ENCODE peak calls at places on chromosomes 12 and 14, in eight cellular contexts. One of them, this sample, is unnamed. For H3K4me1 and H3K9me3, the result is how much of the 10 kb centered on the place peaks cover.

GRCh38 chr12:92608418-92609091 is 94.2 kb upstream of the PLEKHG7 start:
- DNase-seq in tibial nerve: peak
- DNase-seq in spleen: no peak
- DNase-seq in transverse colon: no peak
- DNase-seq in IMR-90: peak
- DNase-seq in body of pancreas: peak
- DNase-seq in ovary: no peak
- DNase-seq in stomach: no peak
- DNase-seq in this sample: no peak

GRCh38 chr12:70402597-70402996 is 36.5 kb downstream of the KCNMB4 start:
- DNase-seq in tibial nerve: no peak
- DNase-seq in spleen: no peak
- DNase-seq in transverse colon: no peak
- DNase-seq in IMR-90: no peak
- DNase-seq in body of pancreas: no peak
- DNase-seq in ovary: no peak
- DNase-seq in stomach: no peak
- DNase-seq in this sample: no peak

GRCh38 chr12:56124133-56124532 is 3.9 kb upstream of the ESYT1 start:
- DNase-seq in tibial nerve: no peak
- DNase-seq in spleen: no peak
- DNase-seq in transverse colon: no peak
- DNase-seq in IMR-90: no peak
- DNase-seq in body of pancreas: no peak
- DNase-seq in ovary: no peak
- DNase-seq in stomach: no peak
- DNase-seq in this sample: no peak

GRCh38 chr12:132156145-132156709 is 12.0 kb downstream of the NOC4L start:
- DNase-seq in tibial nerve: no peak
- DNase-seq in spleen: no peak
- DNase-seq in transverse colon: no peak
- DNase-seq in IMR-90: no peak
- DNase-seq in body of pancreas: no peak
- DNase-seq in ovary: no peak
- DNase-seq in stomach: no peak
- DNase-seq in this sample: no peak

GRCh38 chr12:16972923-16973770 is 367.2 kb upstream of the LMO3 start:
- DNase-seq in tibial nerve: no peak
- DNase-seq in spleen: no peak
- DNase-seq in transverse colon: no peak
- DNase-seq in IMR-90: no peak
- DNase-seq in body of pancreas: no peak
- DNase-seq in ovary: no peak
- DNase-seq in stomach: no peak
- DNase-seq in this sample: no peak

GRCh38 chr12:627863-628805 is 35.1 kb downstream of the NINJ2 start:
- DNase-seq in tibial nerve: no peak
- DNase-seq in spleen: no peak
- DNase-seq in transverse colon: no peak
- DNase-seq in IMR-90: no peak
- DNase-seq in body of pancreas: no peak
- DNase-seq in ovary: no peak
- DNase-seq in stomach: no peak
- DNase-seq in this sample: no peak

GRCh38 chr12:52358575-52359350 is 8.5 kb downstream of the KRT85 start:
- DNase-seq in tibial nerve: no peak
- DNase-seq in spleen: peak
- DNase-seq in transverse colon: no peak
- DNase-seq in IMR-90: no peak
- DNase-seq in body of pancreas: no peak
- DNase-seq in ovary: no peak
- DNase-seq in stomach: no peak
- DNase-seq in this sample: no peak

GRCh38 chr14:88005050-88005481 is at the start of gene GPR65:
- DNase-seq in tibial nerve: no peak
- DNase-seq in spleen: no peak
- DNase-seq in transverse colon: no peak
- DNase-seq in IMR-90: no peak
- DNase-seq in body of pancreas: peak
- DNase-seq in ovary: no peak
- DNase-seq in stomach: no peak
- DNase-seq in this sample: no peak

GRCh38 chr12:119180380-119181040 is 1.8 kb downstream of the HSPB8 start:
- DNase-seq in tibial nerve: peak
- DNase-seq in spleen: peak
- DNase-seq in transverse colon: peak
- DNase-seq in IMR-90: peak
- DNase-seq in body of pancreas: peak
- DNase-seq in ovary: peak
- DNase-seq in stomach: peak
- DNase-seq in this sample: peak

GRCh38 chr12:84874125-84874824 is 38.3 kb downstream of the SLC6A15 start:
- DNase-seq in tibial nerve: peak
- DNase-seq in spleen: no peak
- DNase-seq in transverse colon: no peak
- DNase-seq in IMR-90: peak
- DNase-seq in body of pancreas: no peak
- DNase-seq in ovary: no peak
- DNase-seq in stomach: no peak
- DNase-seq in this sample: no peak

GRCh38 chr14:73753043-73753886 is 39.1 kb upstream of the PNMA1 start:
- DNase-seq in tibial nerve: no peak
- DNase-seq in spleen: peak
- DNase-seq in transverse colon: peak
- DNase-seq in IMR-90: no peak
- DNase-seq in body of pancreas: peak
- DNase-seq in ovary: no peak
- DNase-seq in stomach: peak
- DNase-seq in this sample: no peak

GRCh38 chr14:73728106-73729014 is 14.2 kb upstream of the PNMA1 start:
- DNase-seq in tibial nerve: peak
- DNase-seq in spleen: peak
- DNase-seq in transverse colon: peak
- DNase-seq in IMR-90: peak
- DNase-seq in body of pancreas: peak
- DNase-seq in ovary: peak
- DNase-seq in stomach: peak
- DNase-seq in this sample: peak

GRCh38 chr14:51644215-51644969 is 7.3 kb upstream of the FRMD6 start:
- DNase-seq in tibial nerve: no peak
- DNase-seq in spleen: no peak
- DNase-seq in transverse colon: no peak
- DNase-seq in IMR-90: peak
- DNase-seq in body of pancreas: no peak
- DNase-seq in ovary: no peak
- DNase-seq in stomach: no peak
- DNase-seq in this sample: no peak

GRCh38 chr12:87812030-87812429 is 217.2 kb downstream of the C12orf50 start:
- DNase-seq in tibial nerve: no peak
- DNase-seq in spleen: no peak
- DNase-seq in transverse colon: no peak
- DNase-seq in IMR-90: peak
- DNase-seq in body of pancreas: no peak
- DNase-seq in ovary: no peak
- DNase-seq in stomach: no peak
- DNase-seq in this sample: no peak

GRCh38 chr14:59274991-59275391 is 86.5 kb downstream of the DAAM1 start:
- DNase-seq in tibial nerve: no peak
- DNase-seq in spleen: peak
- DNase-seq in transverse colon: no peak
- DNase-seq in IMR-90: no peak
- DNase-seq in body of pancreas: no peak
- DNase-seq in ovary: no peak
- DNase-seq in stomach: no peak
- DNase-seq in this sample: no peak

GRCh38 chr14:76090611-76091010 is 61.1 kb upstream of the GPATCH2L start:
- DNase-seq in tibial nerve: no peak
- DNase-seq in spleen: no peak
- DNase-seq in transverse colon: no peak
- DNase-seq in IMR-90: no peak
- DNase-seq in body of pancreas: no peak
- DNase-seq in ovary: no peak
- DNase-seq in stomach: no peak
- DNase-seq in this sample: peak

GRCh38 chr12:95700316-95700785 is 90.2 kb downstream of the NTN4 start:
- DNase-seq in tibial nerve: no peak
- DNase-seq in spleen: no peak
- DNase-seq in transverse colon: no peak
- DNase-seq in IMR-90: peak
- DNase-seq in body of pancreas: no peak
- DNase-seq in ovary: no peak
- DNase-seq in stomach: no peak
- DNase-seq in this sample: no peak

GRCh38 chr12:93091851-93092558 is 162.9 kb upstream of the EEA1 start:
- DNase-seq in tibial nerve: no peak
- DNase-seq in spleen: no peak
- DNase-seq in transverse colon: no peak
- DNase-seq in IMR-90: no peak
- DNase-seq in body of pancreas: no peak
- DNase-seq in ovary: no peak
- DNase-seq in stomach: no peak
- DNase-seq in this sample: no peak

GRCh38 chr14:103630364-103631108 is 1.5 kb downstream of the KLC1 start:
- DNase-seq in tibial nerve: no peak
- DNase-seq in spleen: no peak
- DNase-seq in transverse colon: no peak
- DNase-seq in IMR-90: peak
- DNase-seq in body of pancreas: no peak
- DNase-seq in ovary: no peak
- DNase-seq in stomach: no peak
- DNase-seq in this sample: peak

GRCh38 chr12:122265433-122265832 is 861 bp downstream of the VPS33A start:
- DNase-seq in tibial nerve: no peak
- DNase-seq in spleen: no peak
- DNase-seq in transverse colon: no peak
- DNase-seq in IMR-90: no peak
- DNase-seq in body of pancreas: no peak
- DNase-seq in ovary: no peak
- DNase-seq in stomach: no peak
- DNase-seq in this sample: no peak

GRCh38 chr12:122265931-122266771 is at the start of gene VPS33A:
- DNase-seq in tibial nerve: peak
- DNase-seq in spleen: peak
- DNase-seq in transverse colon: peak
- DNase-seq in IMR-90: peak
- DNase-seq in body of pancreas: peak
- DNase-seq in ovary: peak
- DNase-seq in stomach: peak
- DNase-seq in this sample: peak
- TF ChIP-seq POLR2A in tibial nerve: no peak
- TF ChIP-seq POLR2A in spleen: no peak
- TF ChIP-seq POLR2A in transverse colon: peak
- TF ChIP-seq POLR2A in IMR-90: peak
- TF ChIP-seq POLR2A in body of pancreas: peak
- TF ChIP-seq POLR2A in ovary: peak
- TF ChIP-seq POLR2A in stomach: no peak
- TF ChIP-seq POLR2A in this sample: no peak

DNA sequence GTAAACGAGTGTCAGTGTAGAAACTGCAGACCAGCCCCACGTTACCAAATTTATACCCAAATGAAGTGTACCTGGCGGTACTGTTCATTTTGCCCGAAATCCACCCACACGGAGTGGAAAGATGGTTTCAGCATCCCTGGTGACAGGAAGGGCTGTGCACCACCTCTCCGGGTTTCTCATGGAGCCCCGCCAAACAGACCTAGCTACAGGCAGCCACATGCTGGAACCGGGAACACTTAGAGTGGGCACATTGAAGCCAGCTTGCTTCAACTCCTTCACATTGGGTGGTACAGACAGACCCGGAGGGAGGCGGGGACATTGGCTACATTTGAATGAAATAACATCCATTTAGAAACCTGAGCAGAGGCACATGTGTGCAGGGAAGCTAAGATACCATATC is 84.4 kb downstream of the PPP2R5C start:
- DNase-seq in tibial nerve: no peak
- DNase-seq in spleen: no peak
- DNase-seq in transverse colon: no peak
- DNase-seq in IMR-90: no peak
- DNase-seq in body of pancreas: no peak
- DNase-seq in ovary: no peak
- DNase-seq in stomach: no peak
- DNase-seq in this sample: no peak
- H3K4me1 ChIP-seq in tibial nerve: under half
- H3K4me1 ChIP-seq in spleen: half or more
- H3K4me1 ChIP-seq in transverse colon: under half
- H3K4me1 ChIP-seq in IMR-90: under half
- H3K4me1 ChIP-seq in body of pancreas: under half
- H3K4me1 ChIP-seq in ovary: under half
- H3K4me1 ChIP-seq in stomach: under half
- H3K4me1 ChIP-seq in this sample: under half

GRCh38 chr12:116402163-116402939 is 124.9 kb upstream of the MED13L start:
- DNase-seq in tibial nerve: no peak
- DNase-seq in spleen: no peak
- DNase-seq in transverse colon: no peak
- DNase-seq in IMR-90: no peak
- DNase-seq in body of pancreas: no peak
- DNase-seq in ovary: no peak
- DNase-seq in stomach: no peak
- DNase-seq in this sample: no peak
- H3K9me3 ChIP-seq in tibial nerve: under half
- H3K9me3 ChIP-seq in spleen: under half
- H3K9me3 ChIP-seq in transverse colon: under half
- H3K9me3 ChIP-seq in IMR-90: under half
- H3K9me3 ChIP-seq in body of pancreas: under half
- H3K9me3 ChIP-seq in ovary: under half
- H3K9me3 ChIP-seq in stomach: under half
- H3K9me3 ChIP-seq in this sample: under half

GRCh38 chr14:104725772-104726548 is 1.9 kb downstream of the ADSS1 start:
- DNase-seq in tibial nerve: no peak
- DNase-seq in spleen: no peak
- DNase-seq in transverse colon: no peak
- DNase-seq in IMR-90: no peak
- DNase-seq in body of pancreas: no peak
- DNase-seq in ovary: no peak
- DNase-seq in stomach: no peak
- DNase-seq in this sample: no peak
- TF ChIP-seq POLR2A in tibial nerve: no peak
- TF ChIP-seq POLR2A in spleen: no peak
- TF ChIP-seq POLR2A in transverse colon: no peak
- TF ChIP-seq POLR2A in IMR-90: no peak
- TF ChIP-seq POLR2A in body of pancreas: no peak
- TF ChIP-seq POLR2A in ovary: no peak
- TF ChIP-seq POLR2A in stomach: no peak
- TF ChIP-seq POLR2A in this sample: no peak

This sample was measured in testis.